ENCODE peak calls at places on chromosomes 2 and 18, in ten cellular contexts. One of them, this sample, is unnamed. For H3K27me3, the result is how much of the 10 kb centered on the place peaks cover.

GRCh38 chr2:237556773-237557632 is 9.4 kb upstream of the PRLH start:
- DNase-seq in ascending aorta: no peak
- DNase-seq in RWPE2: no peak
- DNase-seq in CD8-positive, alpha-beta T cell: no peak
- DNase-seq in body of pancreas: no peak
- DNase-seq in fibroblast of lung: no peak
- DNase-seq in AG04450: no peak
- DNase-seq in heart left ventricle: no peak
- DNase-seq in heart right ventricle: no peak
- DNase-seq in GM23338: no peak
- DNase-seq in this sample: no peak

GRCh38 chr18:12015697-12016062 is 34.4 kb downstream of the IMPA2 start:
- DNase-seq in ascending aorta: no peak
- DNase-seq in RWPE2: no peak
- DNase-seq in CD8-positive, alpha-beta T cell: no peak
- DNase-seq in body of pancreas: peak
- DNase-seq in fibroblast of lung: peak
- DNase-seq in AG04450: peak
- DNase-seq in heart left ventricle: peak
- DNase-seq in heart right ventricle: peak
- DNase-seq in GM23338: no peak
- DNase-seq in this sample: peak

GRCh38 chr2:69717902-69718301 is 24.0 kb upstream of the ANXA4 start:
- DNase-seq in ascending aorta: no peak
- DNase-seq in RWPE2: no peak
- DNase-seq in CD8-positive, alpha-beta T cell: no peak
- DNase-seq in body of pancreas: no peak
- DNase-seq in fibroblast of lung: peak
- DNase-seq in AG04450: no peak
- DNase-seq in heart left ventricle: no peak
- DNase-seq in heart right ventricle: no peak
- DNase-seq in GM23338: peak
- DNase-seq in this sample: no peak

GRCh38 chr2:215405722-215406581 is 29.9 kb downstream of the FN1 start:
- DNase-seq in ascending aorta: no peak
- DNase-seq in RWPE2: no peak
- DNase-seq in CD8-positive, alpha-beta T cell: no peak
- DNase-seq in body of pancreas: no peak
- DNase-seq in fibroblast of lung: peak
- DNase-seq in AG04450: no peak
- DNase-seq in heart left ventricle: no peak
- DNase-seq in heart right ventricle: no peak
- DNase-seq in GM23338: no peak
- DNase-seq in this sample: no peak

GRCh38 chr2:149448315-149448714 is 117.9 kb downstream of the LYPD6 start:
- DNase-seq in ascending aorta: no peak
- DNase-seq in RWPE2: no peak
- DNase-seq in CD8-positive, alpha-beta T cell: no peak
- DNase-seq in body of pancreas: no peak
- DNase-seq in fibroblast of lung: no peak
- DNase-seq in AG04450: no peak
- DNase-seq in heart left ventricle: no peak
- DNase-seq in heart right ventricle: no peak
- DNase-seq in GM23338: no peak
- DNase-seq in this sample: no peak

GRCh38 chr2:204479557-204479956 is 65.7 kb upstream of the PARD3B start:
- DNase-seq in ascending aorta: no peak
- DNase-seq in RWPE2: no peak
- DNase-seq in CD8-positive, alpha-beta T cell: no peak
- DNase-seq in body of pancreas: no peak
- DNase-seq in fibroblast of lung: peak
- DNase-seq in AG04450: no peak
- DNase-seq in heart left ventricle: no peak
- DNase-seq in heart right ventricle: no peak
- DNase-seq in GM23338: no peak
- DNase-seq in this sample: no peak

GRCh38 chr2:16625201-16625729 is 40.4 kb downstream of the CYRIA start:
- DNase-seq in ascending aorta: no peak
- DNase-seq in RWPE2: no peak
- DNase-seq in CD8-positive, alpha-beta T cell: no peak
- DNase-seq in body of pancreas: no peak
- DNase-seq in fibroblast of lung: no peak
- DNase-seq in AG04450: no peak
- DNase-seq in heart left ventricle: peak
- DNase-seq in heart right ventricle: no peak
- DNase-seq in GM23338: peak
- DNase-seq in this sample: no peak

GRCh38 chr2:54531558-54531957 is 75.4 kb downstream of the SPTBN1 start:
- DNase-seq in ascending aorta: no peak
- DNase-seq in RWPE2: peak
- DNase-seq in CD8-positive, alpha-beta T cell: no peak
- DNase-seq in body of pancreas: no peak
- DNase-seq in fibroblast of lung: peak
- DNase-seq in AG04450: no peak
- DNase-seq in heart left ventricle: no peak
- DNase-seq in heart right ventricle: no peak
- DNase-seq in GM23338: no peak
- DNase-seq in this sample: no peak

DNA sequence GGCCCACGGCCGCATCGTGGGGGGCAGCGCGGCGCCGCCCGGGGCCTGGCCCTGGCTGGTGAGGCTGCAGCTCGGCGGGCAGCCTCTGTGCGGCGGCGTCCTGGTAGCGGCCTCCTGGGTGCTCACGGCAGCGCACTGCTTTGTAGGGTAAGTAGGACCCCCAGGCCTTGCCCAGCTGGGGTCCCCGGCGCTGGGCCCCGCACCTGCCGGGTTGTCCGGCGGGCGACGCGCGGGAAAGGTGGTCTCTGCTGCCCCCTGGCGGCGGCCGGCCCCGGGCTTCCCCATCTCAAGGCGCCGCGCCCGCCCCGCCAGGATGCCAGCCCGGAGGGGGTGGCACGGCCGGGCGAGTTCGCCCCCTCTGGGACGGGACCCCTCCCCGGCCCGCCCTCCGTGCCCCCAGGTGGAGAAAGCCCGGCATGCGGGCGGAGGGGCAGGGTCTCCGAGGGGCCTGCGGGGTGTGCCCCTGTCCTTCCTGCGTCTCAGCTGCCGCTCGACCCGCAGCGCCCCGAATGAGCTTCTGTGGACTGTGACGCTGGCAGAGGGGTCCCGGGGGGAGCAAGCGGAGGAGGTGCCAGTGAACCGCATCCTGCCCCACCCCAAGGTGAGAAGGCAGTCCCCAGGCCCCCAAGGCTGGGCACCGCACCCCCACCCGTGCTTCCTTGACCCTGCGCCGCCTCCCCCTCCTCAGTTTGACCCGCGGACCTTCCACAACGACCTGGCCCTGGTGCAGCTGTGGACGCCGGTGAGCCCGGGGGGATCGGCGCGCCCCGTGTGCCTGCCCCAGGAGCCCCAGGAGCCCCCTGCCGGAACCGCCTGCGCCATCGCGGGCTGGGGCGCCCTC is 2.0 kb downstream of the PRSS56 start:
- DNase-seq in ascending aorta: no peak
- DNase-seq in RWPE2: no peak
- DNase-seq in CD8-positive, alpha-beta T cell: peak
- DNase-seq in body of pancreas: peak
- DNase-seq in fibroblast of lung: no peak
- DNase-seq in AG04450: no peak
- DNase-seq in heart left ventricle: peak
- DNase-seq in heart right ventricle: peak
- DNase-seq in GM23338: peak
- DNase-seq in this sample: peak
- H3K27me3 ChIP-seq in ascending aorta: under half
- H3K27me3 ChIP-seq in RWPE2: under half
- H3K27me3 ChIP-seq in CD8-positive, alpha-beta T cell: under half
- H3K27me3 ChIP-seq in body of pancreas: under half
- H3K27me3 ChIP-seq in fibroblast of lung: under half
- H3K27me3 ChIP-seq in AG04450: half or more
- H3K27me3 ChIP-seq in heart left ventricle: under half
- H3K27me3 ChIP-seq in heart right ventricle: half or more
- H3K27me3 ChIP-seq in GM23338: under half
- H3K27me3 ChIP-seq in this sample: under half

GRCh38 chr2:217956895-217957457 is 45.8 kb downstream of the TNS1 start:
- DNase-seq in ascending aorta: no peak
- DNase-seq in RWPE2: peak
- DNase-seq in CD8-positive, alpha-beta T cell: no peak
- DNase-seq in body of pancreas: no peak
- DNase-seq in fibroblast of lung: no peak
- DNase-seq in AG04450: no peak
- DNase-seq in heart left ventricle: peak
- DNase-seq in heart right ventricle: peak
- DNase-seq in GM23338: no peak
- DNase-seq in this sample: peak

GRCh38 chr2:217954051-217954450 is 48.7 kb downstream of the TNS1 start:
- DNase-seq in ascending aorta: no peak
- DNase-seq in RWPE2: peak
- DNase-seq in CD8-positive, alpha-beta T cell: no peak
- DNase-seq in body of pancreas: no peak
- DNase-seq in fibroblast of lung: no peak
- DNase-seq in AG04450: no peak
- DNase-seq in heart left ventricle: no peak
- DNase-seq in heart right ventricle: no peak
- DNase-seq in GM23338: no peak
- DNase-seq in this sample: no peak

GRCh38 chr2:217954469-217954868 is 48.3 kb downstream of the TNS1 start:
- DNase-seq in ascending aorta: no peak
- DNase-seq in RWPE2: peak
- DNase-seq in CD8-positive, alpha-beta T cell: no peak
- DNase-seq in body of pancreas: peak
- DNase-seq in fibroblast of lung: no peak
- DNase-seq in AG04450: no peak
- DNase-seq in heart left ventricle: peak
- DNase-seq in heart right ventricle: peak
- DNase-seq in GM23338: no peak
- DNase-seq in this sample: no peak

GRCh38 chr2:217954971-217955740 is 47.6 kb downstream of the TNS1 start:
- DNase-seq in ascending aorta: no peak
- DNase-seq in RWPE2: no peak
- DNase-seq in CD8-positive, alpha-beta T cell: no peak
- DNase-seq in body of pancreas: no peak
- DNase-seq in fibroblast of lung: no peak
- DNase-seq in AG04450: no peak
- DNase-seq in heart left ventricle: no peak
- DNase-seq in heart right ventricle: no peak
- DNase-seq in GM23338: no peak
- DNase-seq in this sample: no peak

DNA sequence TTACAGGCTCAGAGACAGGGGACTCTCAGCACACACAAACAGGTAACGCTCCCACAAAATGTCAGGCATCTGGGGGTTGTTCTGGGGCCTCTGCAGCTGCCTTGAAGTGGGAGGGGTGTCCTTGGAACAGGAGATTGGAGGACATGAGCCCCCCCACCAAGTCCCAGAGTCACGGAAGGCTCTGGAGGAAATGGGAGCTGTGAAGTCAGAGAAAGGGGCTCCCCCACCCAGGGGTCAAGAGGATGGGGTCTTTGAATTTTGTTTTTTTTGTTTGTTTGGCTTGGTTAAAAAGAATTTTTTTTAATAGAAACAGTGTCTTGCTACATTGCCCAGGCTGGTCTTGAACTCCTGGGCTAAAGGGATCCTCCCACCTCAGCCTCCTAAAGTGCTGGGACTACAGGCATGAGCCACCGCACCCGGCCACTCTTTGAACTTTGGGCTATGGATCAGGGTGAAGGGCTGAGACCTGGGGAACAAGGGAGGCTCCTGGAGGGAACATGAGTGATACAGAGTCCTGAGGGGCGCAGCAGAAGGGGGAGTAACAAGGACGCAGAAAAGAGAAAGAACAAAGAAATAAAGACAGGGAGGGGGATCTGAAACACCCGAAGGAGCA is 46.8 kb downstream of the TNS1 start:
- DNase-seq in ascending aorta: no peak
- DNase-seq in RWPE2: no peak
- DNase-seq in CD8-positive, alpha-beta T cell: no peak
- DNase-seq in body of pancreas: no peak
- DNase-seq in fibroblast of lung: no peak
- DNase-seq in AG04450: no peak
- DNase-seq in heart left ventricle: no peak
- DNase-seq in heart right ventricle: no peak
- DNase-seq in GM23338: no peak
- DNase-seq in this sample: no peak
- H3K27ac ChIP-seq in ascending aorta: peak
- H3K27ac ChIP-seq in RWPE2: no peak
- H3K27ac ChIP-seq in CD8-positive, alpha-beta T cell: no peak
- H3K27ac ChIP-seq in body of pancreas: peak
- H3K27ac ChIP-seq in fibroblast of lung: no peak
- H3K27ac ChIP-seq in AG04450: no peak
- H3K27ac ChIP-seq in heart left ventricle: peak
- H3K27ac ChIP-seq in heart right ventricle: peak
- H3K27ac ChIP-seq in GM23338: no peak
- H3K27ac ChIP-seq in this sample: peak

DNA sequence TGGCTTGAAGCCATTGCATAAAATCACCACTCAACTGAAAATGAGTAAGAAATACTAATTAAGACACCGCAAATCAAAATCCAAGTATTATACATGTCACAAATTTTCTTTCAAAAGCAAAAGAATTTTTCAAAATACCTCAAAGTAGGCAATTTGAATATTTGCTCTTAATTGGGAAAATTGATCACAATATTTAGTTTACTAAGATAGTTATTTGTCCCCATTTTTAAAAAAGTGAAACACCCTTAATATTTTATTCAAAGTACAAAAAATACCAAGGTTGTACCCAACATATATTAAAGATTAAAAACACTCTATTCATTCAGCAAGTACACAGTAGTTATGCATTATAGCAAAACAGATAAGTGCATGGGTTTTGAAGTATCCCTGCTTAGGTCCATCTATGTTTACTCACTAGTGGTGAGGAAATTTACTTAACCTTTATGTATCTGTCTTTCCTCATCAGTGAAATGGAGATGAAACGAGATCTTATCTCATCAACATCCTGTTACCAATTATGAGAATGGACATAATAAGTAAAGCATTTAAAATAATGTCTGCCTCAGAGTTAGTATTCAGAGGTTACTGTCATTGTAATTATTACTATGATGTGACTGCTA is 35.1 kb downstream of the VPS54 start:
- DNase-seq in ascending aorta: no peak
- DNase-seq in RWPE2: no peak
- DNase-seq in CD8-positive, alpha-beta T cell: no peak
- DNase-seq in body of pancreas: no peak
- DNase-seq in fibroblast of lung: peak
- DNase-seq in AG04450: no peak
- DNase-seq in heart left ventricle: no peak
- DNase-seq in heart right ventricle: no peak
- DNase-seq in GM23338: no peak
- DNase-seq in this sample: no peak
- TF ChIP-seq CTCF in ascending aorta: no peak
- TF ChIP-seq CTCF in RWPE2: no peak
- TF ChIP-seq CTCF in CD8-positive, alpha-beta T cell: no peak
- TF ChIP-seq CTCF in body of pancreas: no peak
- TF ChIP-seq CTCF in fibroblast of lung: no peak
- TF ChIP-seq CTCF in AG04450: no peak
- TF ChIP-seq CTCF in heart left ventricle: no peak
- TF ChIP-seq CTCF in heart right ventricle: no peak
- TF ChIP-seq CTCF in GM23338: no peak
- TF ChIP-seq CTCF in this sample: no peak

DNA sequence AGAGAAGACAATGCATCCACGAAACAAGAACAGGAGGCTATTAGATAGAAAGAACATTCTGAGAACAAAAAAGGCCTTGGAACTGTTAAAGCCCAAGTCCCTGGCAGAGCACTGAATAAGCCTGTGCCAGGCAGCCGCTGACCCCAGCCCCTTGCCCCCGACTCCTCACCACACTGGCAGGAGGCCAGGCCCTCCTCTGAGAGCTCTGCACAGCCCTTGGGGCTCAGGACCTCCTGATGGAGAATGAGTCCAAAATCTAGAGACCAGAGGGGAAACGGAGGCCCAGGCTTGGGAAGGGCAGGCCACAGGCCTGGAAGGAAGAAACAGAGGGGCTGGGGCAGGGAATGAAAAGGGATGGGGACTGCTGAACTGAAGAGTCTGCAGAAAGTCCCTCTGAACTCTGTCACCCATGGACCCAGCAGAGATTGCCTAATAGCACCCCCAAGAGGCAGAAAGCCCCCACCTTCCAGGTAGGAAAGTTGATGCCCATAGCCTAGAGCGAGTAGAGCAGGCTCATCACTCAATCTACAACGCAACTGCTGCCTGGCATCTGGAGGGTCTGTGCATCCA is 18.3 kb upstream of the TNS1 start:
- DNase-seq in ascending aorta: no peak
- DNase-seq in RWPE2: peak
- DNase-seq in CD8-positive, alpha-beta T cell: no peak
- DNase-seq in body of pancreas: peak
- DNase-seq in fibroblast of lung: no peak
- DNase-seq in AG04450: no peak
- DNase-seq in heart left ventricle: peak
- DNase-seq in heart right ventricle: no peak
- DNase-seq in GM23338: no peak
- DNase-seq in this sample: no peak
- H3K27me3 ChIP-seq in ascending aorta: under half
- H3K27me3 ChIP-seq in RWPE2: under half
- H3K27me3 ChIP-seq in CD8-positive, alpha-beta T cell: under half
- H3K27me3 ChIP-seq in body of pancreas: under half
- H3K27me3 ChIP-seq in fibroblast of lung: under half
- H3K27me3 ChIP-seq in AG04450: under half
- H3K27me3 ChIP-seq in heart left ventricle: under half
- H3K27me3 ChIP-seq in heart right ventricle: under half
- H3K27me3 ChIP-seq in GM23338: under half
- H3K27me3 ChIP-seq in this sample: under half